ENCODE peak calls at places on chromosome 17, in five cellular contexts. K is amniotic stem cell, R is stomach, V is suprapubic skin, A is choroid plexus epithelial cell. F is an unnamed sample.

GRCh38 chr17:31631759-31632158 is 227.3 kb downstream of the COPRS start:
- DNase-seq in K (no peak), R (no peak), V (peak), A (no peak), F (no peak)

GRCh38 chr17:43543300-43543699 is 2.8 kb downstream of the ETV4 start:
- DNase-seq in K (no peak), R (no peak), V (no peak), A (no peak), F (no peak)

GRCh38 chr17:74011963-74012362 is 191.5 kb upstream of the RPL38 start:
- DNase-seq in K (no peak), R (no peak), V (no peak), A (no peak), F (no peak)

GRCh38 chr17:81885869-81886548 is 5.4 kb downstream of the ALYREF start:
- DNase-seq in K (no peak), R (no peak), V (no peak), A (no peak), F (no peak)

GRCh38 chr17:51189162-51189561 is 23.0 kb downstream of the NME2 start:
- DNase-seq in K (no peak), R (no peak), V (no peak), A (no peak), F (no peak)

GRCh38 chr17:28313841-28314240 is 5.2 kb upstream of the TMEM97 start:
- DNase-seq in K (no peak), R (no peak), V (no peak), A (no peak), F (no peak)

GRCh38 chr17:81345211-81346089 is 49.8 kb upstream of the BAHCC1 start:
- DNase-seq in K (peak), R (peak), V (peak), A (peak), F (no peak)

GRCh38 chr17:76725580-76726230 is 701 bp downstream of the JMJD6 start:
- DNase-seq in K (no peak), R (peak), V (peak), A (no peak), F (no peak)

GRCh38 chr17:49249292-49249794 is 18.8 kb upstream of the PHOSPHO1 start:
- DNase-seq in K (no peak), R (no peak), V (no peak), A (peak), F (no peak)

GRCh38 chr17:41329279-41329925 is 13.9 kb upstream of the KRTAP17-1 start:
- DNase-seq in K (peak), R (peak), V (no peak), A (peak), F (no peak)

GRCh38 chr17:5115673-5116651 is at the start of gene USP6:
- DNase-seq in K (no peak), R (no peak), V (peak), A (no peak), F (no peak)

F was measured in AG04449.